ENCODE peak calls at places on chromosomes 7 and 10, in five cellular contexts. A, C, L, S and Y are unnamed samples.

GRCh38 chr10:15259136-15259535 is 90.6 kb upstream of the NMT2 start:
- DNase-seq in A (no peak), C (no peak), L (no peak), S (no peak), Y (no peak)

GRCh38 chr7:46139079-46139478 is 218.0 kb upstream of the IGFBP3 start:
- DNase-seq in A (no peak), C (no peak), L (peak; percentile 39), S (peak; percentile 68), Y (no peak)

GRCh38 chr7:36707465-36707864 is 16.8 kb downstream of the AOAH start:
- DNase-seq in A (no peak), C (no peak), L (no peak), S (no peak), Y (no peak)

GRCh38 chr7:12554421-12554820 is 16.1 kb upstream of the SCIN start:
- DNase-seq in A (no peak), C (no peak), L (no peak), S (no peak), Y (no peak)

GRCh38 chr10:132311338-132311939 is 3.7 kb upstream of the STK32C start:
- DNase-seq in A (no peak), C (peak; percentile 79), L (no peak), S (no peak), Y (no peak)

GRCh38 chr10:101301111-101301731 is 52.7 kb upstream of the BTRC start:
- DNase-seq in A (no peak), C (peak; percentile 75), L (peak; percentile 48), S (peak; percentile 48), Y (no peak)

GRCh38 chr7:52634996-52635395 is 400.4 kb upstream of the POM121L12 start:
- DNase-seq in A (no peak), C (no peak), L (no peak), S (no peak), Y (no peak)

GRCh38 chr7:92461027-92462003 is 14.0 kb downstream of the GATAD1 start:
- DNase-seq in A (peak; percentile 5), C (peak; percentile 47), L (peak; percentile 44), S (peak; percentile 31), Y (no peak)

GRCh38 chr10:6052247-6053221 is 9.6 kb downstream of the IL2RA start:
- DNase-seq in A (peak; percentile 53), C (no peak), L (no peak), S (no peak), Y (peak; percentile 59)

GRCh38 chr7:132145063-132145462 is 431.2 kb downstream of the PLXNA4 start:
- DNase-seq in A (no peak), C (no peak), L (no peak), S (no peak), Y (no peak)

GRCh38 chr7:132148876-132149275 is 427.4 kb downstream of the PLXNA4 start:
- DNase-seq in A (no peak), C (no peak), L (no peak), S (no peak), Y (no peak)

GRCh38 chr7:132142006-132142405 is 434.3 kb downstream of the PLXNA4 start:
- DNase-seq in A (no peak), C (no peak), L (no peak), S (no peak), Y (no peak)

GRCh38 chr7:132141109-132141508 is 435.2 kb downstream of the PLXNA4 start:
- DNase-seq in A (no peak), C (no peak), L (no peak), S (peak; percentile 7), Y (no peak)

DNA sequence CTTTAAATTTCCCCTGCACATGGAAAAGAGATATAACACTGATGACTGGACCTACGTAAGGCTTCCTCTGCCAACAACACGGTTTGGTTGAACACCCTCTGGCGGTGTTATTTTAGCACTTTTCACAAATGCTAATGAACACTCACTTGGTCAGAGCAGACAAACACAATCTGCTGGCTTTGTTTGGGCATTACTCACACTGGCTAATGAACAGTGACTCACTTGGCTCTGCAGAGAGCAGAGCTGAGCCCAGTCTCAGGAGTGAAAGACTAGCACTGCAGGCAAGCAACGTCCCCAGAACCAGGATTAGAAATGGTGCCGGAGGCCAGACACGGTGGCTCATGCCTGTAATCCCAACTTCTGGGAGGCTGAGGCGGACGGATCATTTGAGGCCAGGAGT is 430.8 kb downstream of the PLXNA4 start:
- DNase-seq in A (no peak), C (no peak), L (no peak), S (peak; percentile 85), Y (no peak)
- TF ChIP-seq CTCF in A (no peak), C (no peak), L (no peak), S (no peak), Y (peak; percentile 7)

GRCh38 chr7:113752289-113752688 is 166.5 kb downstream of the PPP1R3A start:
- DNase-seq in A (no peak), C (peak; percentile 31), L (no peak), S (no peak), Y (no peak)
- TF ChIP-seq CTCF in A (no peak), C (no peak), L (no peak), S (no peak), Y (no peak)

GRCh38 chr10:19629559-19629958 is 186.7 kb upstream of the PLXDC2 start:
- DNase-seq in A (no peak), C (peak; percentile 44), L (no peak), S (no peak), Y (no peak)
- TF ChIP-seq CTCF in A (no peak), C (peak; percentile 25), L (no peak), S (no peak), Y (peak; percentile 42)

GRCh38 chr10:124744688-124745055 is 494 bp upstream of the FAM53B start:
- DNase-seq in A (no peak), C (no peak), L (no peak), S (peak; percentile 63), Y (no peak)
- TF ChIP-seq CTCF in A (no peak), C (no peak), L (no peak), S (no peak), Y (no peak)

GRCh38 chr7:33190688-33191304 is 61.4 kb downstream of the BBS9 start:
- DNase-seq in A (no peak), C (no peak), L (no peak), S (no peak), Y (no peak)

GRCh38 chr7:33191326-33191725 is 62.0 kb downstream of the BBS9 start:
- DNase-seq in A (no peak), C (peak; percentile 39), L (peak; percentile 27), S (no peak), Y (no peak)

GRCh38 chr7:33186187-33186586 is 56.8 kb downstream of the BBS9 start:
- DNase-seq in A (no peak), C (peak; percentile 34), L (no peak), S (peak; percentile 62), Y (no peak)

GRCh38 chr7:33183504-33183903 is 54.1 kb downstream of the BBS9 start:
- DNase-seq in A (no peak), C (no peak), L (no peak), S (no peak), Y (no peak)

DNA sequence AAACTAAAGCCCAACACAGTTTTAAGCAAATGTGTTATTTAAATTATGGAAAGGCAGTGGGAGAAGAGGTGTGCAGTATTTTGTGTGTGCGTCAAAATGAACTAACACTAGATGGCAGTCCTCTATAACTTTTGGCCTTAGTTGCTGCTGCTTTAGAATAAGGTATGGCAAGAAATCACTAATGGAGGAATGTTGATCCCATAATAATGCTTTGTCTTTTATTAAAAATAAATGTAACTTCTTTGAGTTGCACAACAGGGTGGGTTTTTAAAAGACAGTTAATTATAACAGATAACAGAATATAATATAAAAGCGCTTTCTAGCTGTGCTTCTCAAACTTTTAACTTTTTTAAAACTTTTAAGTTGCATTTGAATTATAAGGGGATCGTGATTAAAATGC is 56.4 kb downstream of the BBS9 start:
- DNase-seq in A (no peak), C (no peak), L (peak; percentile 46), S (peak; percentile 55), Y (no peak)
- TF ChIP-seq CTCF in A (peak; percentile 53), C (peak; percentile 88), L (no peak), S (peak; percentile 86), Y (peak; percentile 80)